ENCODE peak calls at places on chromosomes 11 and 22, in five cellular contexts. F is SK-N-SH, M is endothelial cell of umbilical vein, P is transverse colon, H is GM12892. S is an unnamed sample.

GRCh38 chr11:79236541-79236971 is 204.3 kb downstream of the TENM4 start:
- DNase-seq in F (no peak), M (no peak), P (no peak), H (no peak), S (no peak)

GRCh38 chr11:96357794-96358193 is 14.8 kb upstream of the MAML2 start:
- DNase-seq in F (no peak), M (no peak), P (no peak), H (no peak), S (no peak)

GRCh38 chr22:48245119-48245485 is 1482.7 kb downstream of the TBC1D22A start:
- DNase-seq in F (no peak), M (no peak), P (no peak), H (no peak), S (peak)

GRCh38 chr22:26585104-26585790 is 4.7 kb downstream of the TPST2 start:
- DNase-seq in F (peak), M (peak), P (no peak), H (no peak), S (peak)

GRCh38 chr11:15655552-15655951 is 540.8 kb downstream of the INSC start:
- DNase-seq in F (no peak), M (no peak), P (peak), H (no peak), S (no peak)

GRCh38 chr22:21082248-21082647 is 36.5 kb downstream of the LRRC74B start:
- DNase-seq in F (no peak), M (no peak), P (no peak), H (no peak), S (no peak)

GRCh38 chr22:49642331-49642730 is 185.3 kb downstream of the BRD1 start:
- DNase-seq in F (no peak), M (peak), P (no peak), H (no peak), S (no peak)

GRCh38 chr11:2290351-2290841 is 11.3 kb downstream of the C11orf21 start:
- DNase-seq in F (no peak), M (no peak), P (no peak), H (no peak), S (peak)

GRCh38 chr11:88312665-88313064 is 24.9 kb downstream of the CTSC start:
- DNase-seq in F (no peak), M (no peak), P (no peak), H (no peak), S (no peak)

GRCh38 chr22:19691007-19691720 is 23.1 kb upstream of the SEPTIN5 start:
- DNase-seq in F (no peak), M (no peak), P (no peak), H (no peak), S (no peak)

GRCh38 chr11:57513911-57514537 is 1.5 kb downstream of the SLC43A1 start:
- DNase-seq in F (peak), M (no peak), P (peak), H (peak), S (peak)

GRCh38 chr22:20434773-20435172 is 2.9 kb downstream of the SCARF2 start:
- DNase-seq in F (no peak), M (no peak), P (no peak), H (no peak), S (peak)

GRCh38 chr11:117720061-117720511 is 76.9 kb downstream of the DSCAML1 start:
- DNase-seq in F (no peak), M (no peak), P (no peak), H (no peak), S (no peak)

GRCh38 chr11:22460181-22460580 is 122.0 kb downstream of the SLC17A6 start:
- DNase-seq in F (no peak), M (no peak), P (no peak), H (no peak), S (no peak)

GRCh38 chr11:120911943-120912342 is 112.0 kb upstream of the TBCEL start:
- DNase-seq in F (no peak), M (no peak), P (no peak), H (no peak), S (no peak)

GRCh38 chr11:34600339-34601084 is 20.4 kb upstream of the EHF start:
- DNase-seq in F (peak), M (no peak), P (peak), H (no peak), S (no peak)
- TF ChIP-seq POLR2AphosphoS5 in F (no peak), M (no peak), P (peak), H (no peak), S (no peak)

DNA sequence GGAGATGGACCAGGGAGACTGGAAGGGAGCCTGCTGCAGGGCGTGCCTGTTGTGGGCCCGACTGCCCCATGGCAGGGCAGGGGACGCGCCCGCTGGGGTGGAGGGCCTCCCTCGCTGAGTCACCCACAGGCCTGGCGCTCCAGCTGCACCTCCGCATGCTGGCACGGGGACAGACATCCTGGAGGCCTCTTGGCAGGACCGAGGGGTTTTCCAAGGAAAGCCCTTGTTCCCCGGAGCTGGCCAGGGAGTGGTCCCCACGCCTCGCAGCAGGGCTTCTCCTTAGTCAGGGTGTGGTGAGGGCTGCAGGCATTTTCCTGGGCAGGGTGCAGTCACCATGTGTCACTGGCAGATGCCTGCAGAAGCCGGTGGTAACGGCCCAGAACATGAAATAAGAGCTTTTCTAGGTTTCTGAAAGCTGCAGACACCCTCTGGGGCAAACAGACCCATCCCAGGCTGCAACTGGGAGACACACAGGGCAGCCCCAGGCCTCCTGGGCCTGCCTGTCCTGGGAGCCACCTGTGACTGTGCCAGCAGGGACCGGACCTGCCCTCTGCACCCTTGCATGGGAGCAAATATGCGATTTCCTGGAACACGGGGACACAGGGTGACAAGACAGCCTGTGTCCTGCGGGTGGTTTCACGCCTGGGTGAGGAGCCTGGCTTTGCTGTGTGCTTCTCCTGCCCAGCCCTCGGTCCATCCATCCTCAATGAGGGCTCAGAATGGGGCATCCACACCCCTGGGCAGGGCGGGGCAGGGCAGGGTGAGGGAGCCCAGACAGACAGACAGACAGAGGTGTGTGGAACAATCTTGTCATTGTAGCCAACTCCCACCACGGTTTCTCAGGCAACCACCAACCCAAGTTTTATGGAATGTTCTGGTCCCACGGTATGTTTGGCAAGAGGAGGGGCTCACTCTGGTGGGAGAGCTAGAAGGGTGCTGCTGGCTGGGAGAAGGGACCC is 43.2 kb upstream of the FADD start:
- DNase-seq in F (no peak), M (peak), P (peak), H (no peak), S (no peak)
- TF ChIP-seq POLR2AphosphoS5 in F (no peak), M (no peak), P (no peak), H (no peak), S (no peak)

GRCh38 chr11:13668957-13669521 is 571 bp downstream of the FAR1 start:
- DNase-seq in F (no peak), M (peak), P (peak), H (peak), S (peak)

GRCh38 chr11:13667795-13668101 is 720 bp upstream of the FAR1 start:
- DNase-seq in F (no peak), M (no peak), P (no peak), H (no peak), S (no peak)

GRCh38 chr11:13667245-13667644 is 1.2 kb upstream of the FAR1 start:
- DNase-seq in F (no peak), M (peak), P (no peak), H (no peak), S (no peak)

GRCh38 chr11:13669544-13670488 is 1.3 kb downstream of the FAR1 start:
- DNase-seq in F (no peak), M (no peak), P (no peak), H (no peak), S (no peak)

DNA sequence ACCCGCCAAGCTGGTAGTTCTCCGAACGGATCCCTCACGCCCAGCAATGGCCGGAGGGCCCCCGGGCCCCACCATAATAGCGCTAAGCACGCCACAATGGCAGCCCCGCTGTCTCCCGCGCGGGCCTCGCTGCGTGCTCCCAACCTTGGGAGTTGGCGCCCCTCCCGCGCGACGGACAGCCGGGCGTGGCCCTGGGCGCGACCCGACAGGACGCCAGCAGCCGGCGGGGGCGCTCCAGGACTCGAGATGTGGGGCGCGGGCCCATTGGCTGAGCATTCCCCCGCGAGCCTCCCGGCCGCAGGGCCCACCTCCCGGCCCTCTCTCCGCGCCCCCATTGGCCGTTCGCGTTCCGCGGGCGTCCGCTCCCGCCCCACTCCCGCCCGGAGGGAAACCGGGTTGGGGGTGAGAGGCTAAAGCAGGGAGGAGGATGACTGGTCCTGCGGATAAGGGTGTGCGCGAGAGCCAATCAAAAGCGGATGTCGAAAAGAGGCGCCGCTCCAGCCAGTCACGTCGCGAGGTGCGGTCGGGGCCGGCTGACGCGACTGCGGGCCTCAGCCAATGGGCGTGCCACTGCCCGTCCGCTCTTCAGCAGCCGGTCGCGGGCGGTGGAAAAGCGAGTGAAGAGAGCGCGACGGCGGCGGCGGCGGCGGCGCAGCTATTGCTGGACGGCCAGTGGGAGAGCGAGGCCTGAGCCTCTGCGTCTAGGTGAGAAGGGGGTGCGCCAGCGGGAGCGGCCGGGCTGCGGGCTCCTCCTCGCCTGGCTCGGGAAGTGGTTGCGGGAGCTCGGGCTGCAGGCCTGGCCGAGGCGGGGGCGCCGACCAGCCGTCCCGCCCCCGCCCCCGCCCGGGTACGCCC is at the start of gene FAR1:
- DNase-seq in F (peak), M (peak), P (peak), H (peak), S (peak)
- TF ChIP-seq POLR2AphosphoS5 in F (peak), M (peak), P (peak), H (no peak), S (peak)

DNA sequence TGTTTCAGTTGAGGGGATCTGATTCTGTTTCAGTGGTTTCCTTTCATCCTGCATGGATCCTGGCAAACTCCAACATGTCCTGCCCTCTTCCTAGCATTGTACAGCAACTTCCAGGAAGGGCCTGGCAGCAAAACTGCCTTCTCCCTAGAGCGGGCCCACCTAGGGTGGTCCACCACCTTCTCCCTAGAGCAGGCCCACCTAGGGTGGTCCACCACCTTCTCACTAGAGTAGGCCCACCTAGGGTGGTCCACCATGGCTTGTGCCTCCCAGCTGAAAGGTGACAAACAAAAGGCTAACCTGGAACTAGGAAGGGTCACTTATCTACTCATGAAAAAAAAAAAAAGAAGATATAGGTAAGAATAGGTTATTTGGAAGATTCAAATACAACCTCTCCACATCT is 92.2 kb downstream of the NTM start:
- DNase-seq in F (no peak), M (no peak), P (no peak), H (no peak), S (no peak)
- TF ChIP-seq POLR2AphosphoS5 in F (no peak), M (no peak), P (no peak), H (no peak), S (no peak)

GRCh38 chr11:1002091-1002984 is 34.2 kb downstream of the MUC6 start:
- DNase-seq in F (no peak), M (no peak), P (no peak), H (no peak), S (no peak)

GRCh38 chr11:1005913-1006312 is 30.6 kb downstream of the MUC6 start:
- DNase-seq in F (peak), M (no peak), P (no peak), H (no peak), S (no peak)

GRCh38 chr11:1000357-1000982 is 36.0 kb downstream of the MUC6 start:
- DNase-seq in F (no peak), M (no peak), P (no peak), H (no peak), S (no peak)

GRCh38 chr11:1001682-1002081 is 34.8 kb downstream of the MUC6 start:
- DNase-seq in F (no peak), M (no peak), P (no peak), H (no peak), S (no peak)

GRCh38 chr11:1003159-1003558 is 33.4 kb downstream of the MUC6 start:
- DNase-seq in F (no peak), M (no peak), P (no peak), H (no peak), S (no peak)
- TF ChIP-seq POLR2AphosphoS5 in F (no peak), M (no peak), P (no peak), H (no peak), S (no peak)

DNA sequence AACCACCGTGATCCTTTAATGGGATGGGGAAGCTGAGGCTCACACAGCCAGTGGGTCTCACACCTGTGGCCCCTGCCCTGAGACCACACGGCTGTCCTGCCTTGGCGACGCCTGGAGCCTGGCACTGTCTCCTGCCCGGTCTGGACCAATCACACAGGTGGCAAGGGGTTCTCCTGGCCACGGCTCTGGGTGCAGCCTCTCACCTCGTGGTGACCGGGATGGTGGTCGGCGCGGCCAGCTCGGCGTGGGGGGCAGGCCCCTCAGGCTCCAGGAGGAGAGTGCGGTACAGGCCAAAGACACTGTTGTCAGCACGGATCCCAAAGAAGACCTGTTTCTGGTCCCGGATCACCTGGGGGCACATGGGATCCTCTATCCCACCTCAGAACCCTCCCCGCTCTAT is 8.7 kb downstream of the ANO9 start:
- DNase-seq in F (no peak), M (no peak), P (peak), H (no peak), S (no peak)
- TF ChIP-seq POLR2AphosphoS5 in F (no peak), M (no peak), P (no peak), H (no peak), S (no peak)

GRCh38 chr11:75279273-75279672 is 38.7 kb downstream of the TPBGL start:
- DNase-seq in F (no peak), M (no peak), P (no peak), H (no peak), S (peak)

GRCh38 chr11:75277991-75278790 is 37.6 kb downstream of the TPBGL start:
- DNase-seq in F (no peak), M (no peak), P (no peak), H (no peak), S (peak)

GRCh38 chr11:75281469-75282095 is 41.0 kb downstream of the TPBGL start:
- DNase-seq in F (no peak), M (no peak), P (no peak), H (no peak), S (peak)

GRCh38 chr11:75280770-75281468 is 40.3 kb downstream of the TPBGL start:
- DNase-seq in F (no peak), M (peak), P (peak), H (no peak), S (peak)

GRCh38 chr11:75280227-75280671 is 39.7 kb downstream of the TPBGL start:
- DNase-seq in F (peak), M (peak), P (peak), H (peak), S (peak)
- TF ChIP-seq POLR2AphosphoS5 in F (no peak), M (no peak), P (peak), H (no peak), S (peak)

GRCh38 chr11:109940816-109941215 is 152.4 kb upstream of the ZC3H12C start:
- DNase-seq in F (no peak), M (peak), P (no peak), H (no peak), S (no peak)

GRCh38 chr11:109937968-109938367 is 155.2 kb upstream of the ZC3H12C start:
- DNase-seq in F (no peak), M (no peak), P (no peak), H (no peak), S (no peak)

GRCh38 chr11:109934151-109934550 is 159.0 kb upstream of the ZC3H12C start:
- DNase-seq in F (no peak), M (no peak), P (no peak), H (no peak), S (no peak)

GRCh38 chr11:109939176-109939810 is 153.9 kb upstream of the ZC3H12C start:
- DNase-seq in F (peak), M (peak), P (peak), H (no peak), S (no peak)
- TF ChIP-seq POLR2AphosphoS5 in F (no peak), M (no peak), P (no peak), H (no peak), S (no peak)

GRCh38 chr11:61429691-61430582 is at the start of the genes CPSF7 and SDHAF2:
- DNase-seq in F (peak), M (peak), P (peak), H (peak), S (peak)
- TF ChIP-seq POLR2AphosphoS5 in F (peak), M (peak), P (peak), H (peak), S (peak)